ENCODE peak calls at places on chromosomes 4 and X, in five cellular contexts. W is mesenchymal stem cell, N is colonic mucosa, L is K562, C is fibroblast of lung. E is an unnamed sample.

GRCh38 chr4:161564230-161564834 is 599.5 kb downstream of the FSTL5 start:
- DNase-seq in W (peak), N (no peak), L (no peak), C (peak), E (peak)

GRCh38 chr4:54992266-54992665 is 133.1 kb downstream of the KDR start:
- DNase-seq in W (peak), N (no peak), L (no peak), C (no peak), E (no peak)

GRCh38 chrX:136094962-136095361 is 52.4 kb upstream of the FHL1 start:
- DNase-seq in W (no peak), N (no peak), L (no peak), C (no peak), E (no peak)

GRCh38 chr4:6749340-6750171 is 33.0 kb upstream of the KIAA0232 start:
- DNase-seq in W (peak), N (peak), L (peak), C (peak), E (no peak)

GRCh38 chrX:131040781-131041180 is 17.4 kb upstream of the ARHGAP36 start:
- DNase-seq in W (no peak), N (no peak), L (no peak), C (no peak), E (no peak)

GRCh38 chrX:115900425-115900824 is 270.1 kb upstream of the AGTR2 start:
- DNase-seq in W (no peak), N (no peak), L (no peak), C (no peak), E (no peak)

GRCh38 chr4:42151568-42152506 is 618 bp downstream of the BEND4 start:
- DNase-seq in W (no peak), N (peak), L (no peak), C (no peak), E (peak)

GRCh38 chr4:57103051-57103450 is 7.1 kb downstream of the IGFBP7 start:
- DNase-seq in W (peak), N (no peak), L (no peak), C (no peak), E (no peak)

GRCh38 chrX:149472620-149473019 is 32.5 kb downstream of the IDS start:
- DNase-seq in W (peak), N (no peak), L (no peak), C (no peak), E (no peak)

GRCh38 chr4:187183351-187183750 is 459.7 kb upstream of the FAT1 start:
- DNase-seq in W (no peak), N (no peak), L (no peak), C (no peak), E (no peak)

GRCh38 chr4:40890764-40891163 is 141.0 kb downstream of the NSUN7 start:
- DNase-seq in W (no peak), N (no peak), L (no peak), C (no peak), E (no peak)

GRCh38 chr4:70556856-70557255 is 35.2 kb upstream of the AMBN start:
- DNase-seq in W (no peak), N (no peak), L (no peak), C (no peak), E (no peak)

GRCh38 chr4:182141623-182142022 is 101.6 kb upstream of the TENM3 start:
- DNase-seq in W (no peak), N (no peak), L (no peak), C (peak), E (no peak)

GRCh38 chr4:182144621-182145359 is 98.4 kb upstream of the TENM3 start:
- DNase-seq in W (no peak), N (no peak), L (no peak), C (peak), E (peak)

GRCh38 chr4:182142146-182143085 is 100.8 kb upstream of the TENM3 start:
- DNase-seq in W (peak), N (no peak), L (no peak), C (peak), E (no peak)

GRCh38 chr4:182143822-182144620 is 99.2 kb upstream of the TENM3 start:
- DNase-seq in W (peak), N (no peak), L (no peak), C (peak), E (peak)

GRCh38 chr4:182143086-182143821 is 99.9 kb upstream of the TENM3 start:
- DNase-seq in W (no peak), N (peak), L (no peak), C (peak), E (no peak)
- H3K9ac ChIP-seq in W (peak), N (no peak), L (no peak), C (peak), E (peak)

GRCh38 chrX:74922922-74923321 is 2.3 kb downstream of the NEXMIF start:
- DNase-seq in W (no peak), N (no peak), L (no peak), C (no peak), E (peak)
- H3K9ac ChIP-seq in W (no peak), N (no peak), L (no peak), C (no peak), E (no peak)

GRCh38 chr4:102431608-102431961 is 69.6 kb upstream of the NFKB1 start:
- DNase-seq in W (no peak), N (no peak), L (no peak), C (no peak), E (no peak)
- H3K9ac ChIP-seq in W (peak), N (no peak), L (no peak), C (no peak), E (peak)

DNA sequence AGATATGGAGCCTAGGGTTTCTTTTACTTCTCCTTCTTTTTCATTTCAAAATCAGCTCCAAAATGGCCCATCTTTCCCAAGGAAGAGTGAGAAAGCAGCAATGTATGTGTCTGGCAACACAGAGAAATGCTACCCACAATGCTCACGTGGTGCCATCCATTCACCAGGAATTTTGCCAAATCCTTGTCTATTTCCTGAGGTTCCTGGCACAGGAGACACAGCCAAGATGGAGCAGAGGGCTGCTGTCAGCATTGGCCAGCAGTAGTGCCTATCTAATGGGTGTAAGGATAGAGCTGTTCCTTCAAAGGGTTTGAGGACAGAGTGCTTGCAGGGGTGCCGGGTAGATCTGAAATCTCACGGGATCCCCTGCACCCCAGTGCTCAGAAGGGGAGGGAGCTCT is 231.4 kb downstream of the MAML3 start:
- DNase-seq in W (no peak), N (no peak), L (no peak), C (peak), E (no peak)
- H3K9ac ChIP-seq in W (no peak), N (no peak), L (no peak), C (no peak), E (no peak)

GRCh38 chr4:10040049-10040892 is 19.0 kb upstream of the SLC2A9 start:
- DNase-seq in W (no peak), N (no peak), L (no peak), C (no peak), E (no peak)
- H3K9ac ChIP-seq in W (no peak), N (no peak), L (no peak), C (no peak), E (no peak)

DNA sequence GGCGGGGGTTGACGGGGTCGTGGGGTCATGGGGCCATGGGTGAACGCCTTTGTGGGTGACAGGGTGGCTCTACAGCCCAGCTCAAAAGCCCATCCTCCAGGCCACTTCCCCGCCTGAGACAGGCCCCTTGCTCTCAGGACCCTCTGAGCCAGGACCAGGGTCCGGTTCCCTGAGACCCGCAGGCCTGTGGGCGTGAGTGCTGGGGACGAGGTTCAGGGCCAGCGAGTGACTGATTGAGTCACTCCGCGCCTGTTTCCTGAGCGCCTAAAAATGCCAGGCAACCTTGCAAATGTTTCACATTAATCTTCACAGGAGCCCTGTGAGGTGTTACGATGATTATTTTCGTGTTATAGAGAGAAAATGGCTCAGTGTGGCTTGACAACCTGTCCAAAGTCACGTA is 97.8 kb downstream of the ZNF674 start:
- DNase-seq in W (peak), N (no peak), L (no peak), C (no peak), E (no peak)
- H3K9ac ChIP-seq in W (peak), N (peak), L (peak), C (peak), E (peak)

E was measured in MM.1S.